ENCODE peak calls at places on chromosome 13, in five cellular contexts. K, W, Z, O and G are unnamed samples.

GRCh38 chr13:110657196-110657595 is 41.9 kb downstream of the NAXD start:
- DNase-seq in O (no peak), W (no peak), Z (peak; percentile 64), K (no peak), G (no peak)

GRCh38 chr13:102812616-102813287 is 13.8 kb downstream of the BIVM start:
- DNase-seq in W (no peak), O (no peak), K (no peak), Z (no peak), G (no peak)

GRCh38 chr13:41053384-41053826 is 7.9 kb upstream of the WBP4 start:
- DNase-seq in O (no peak), K (no peak), W (peak; percentile 29), Z (no peak), G (no peak)

GRCh38 chr13:111590796-111591195 is 270.4 kb downstream of the TEX29 start:
- DNase-seq in K (no peak), Z (peak; percentile 40), O (no peak), W (no peak), G (no peak)

GRCh38 chr13:55937180-55937579 is 1203.5 kb upstream of the PRR20A start:
- DNase-seq in W (no peak), O (no peak), Z (no peak), K (no peak), G (no peak)

GRCh38 chr13:108077284-108077683 is 138.1 kb downstream of the LIG4 start:
- DNase-seq in K (no peak), W (no peak), Z (no peak), O (no peak), G (no peak)

GRCh38 chr13:106373989-106374572 is 161.4 kb downstream of the EFNB2 start:
- DNase-seq in Z (no peak), K (peak; percentile 74), W (no peak), O (no peak), G (no peak)

GRCh38 chr13:75724742-75725504 is 88.8 kb downstream of the LMO7 start:
- DNase-seq in W (no peak), K (no peak), O (no peak), Z (no peak), G (no peak)

GRCh38 chr13:74770361-74770760 is 636.2 kb upstream of the KLF12 start:
- DNase-seq in W (no peak), O (no peak), Z (no peak), K (no peak), G (no peak)

GRCh38 chr13:77028202-77028601 is 1.2 kb upstream of the FBXL3 start:
- DNase-seq in W (no peak), Z (no peak), O (no peak), K (peak; percentile 53), G (no peak)

GRCh38 chr13:106533101-106533939 is 2.1 kb downstream of the EFNB2 start:
- DNase-seq in O (peak; percentile 89), W (peak; percentile 87), K (peak; percentile 86), Z (peak; percentile 91), G (no peak)

GRCh38 chr13:114203536-114203935 is 24.5 kb downstream of the CFAP97D2 start:
- DNase-seq in O (no peak), W (no peak), K (no peak), Z (no peak), G (no peak)

GRCh38 chr13:48501705-48502104 is 31.2 kb downstream of the RCBTB2 start:
- DNase-seq in W (no peak), Z (no peak), O (no peak), K (no peak), G (no peak)

GRCh38 chr13:33183431-33184130 is 102.0 kb downstream of the STARD13 start:
- DNase-seq in O (no peak), Z (peak; percentile 48), W (no peak), K (no peak), G (no peak)

GRCh38 chr13:42055500-42056085 is 7.1 kb downstream of the DGKH start:
- DNase-seq in W (no peak), O (no peak), K (no peak), Z (no peak), G (no peak)

GRCh38 chr13:32318072-32318471 is 2.8 kb downstream of the BRCA2 start:
- DNase-seq in O (no peak), Z (no peak), W (no peak), K (no peak), G (no peak)

GRCh38 chr13:32752997-32753606 is 166.8 kb downstream of the PDS5B start:
- DNase-seq in O (no peak), K (no peak), Z (no peak), W (no peak), G (no peak)

GRCh38 chr13:43388282-43389034 is 365.1 kb downstream of the DNAJC15 start:
- DNase-seq in K (no peak), W (no peak), O (no peak), Z (no peak), G (no peak)

GRCh38 chr13:99765869-99766268 is 205.7 kb downstream of the ZIC5 start:
- DNase-seq in O (no peak), Z (no peak), W (no peak), K (no peak), G (no peak)
- H3K9me3 ChIP-seq in O (peaks cover 20% of the 10 kb centered on the region), Z (peaks cover 10% of the 10 kb centered on the region), W (no peaks in the 10 kb centered on the region), K (peaks cover 3% of the 10 kb centered on the region), G (peaks cover 11% of the 10 kb centered on the region)

GRCh38 chr13:104473936-104474335 is 1407.7 kb upstream of the SLC10A2 start:
- DNase-seq in W (no peak), O (no peak), K (no peak), Z (no peak), G (no peak)

DNA sequence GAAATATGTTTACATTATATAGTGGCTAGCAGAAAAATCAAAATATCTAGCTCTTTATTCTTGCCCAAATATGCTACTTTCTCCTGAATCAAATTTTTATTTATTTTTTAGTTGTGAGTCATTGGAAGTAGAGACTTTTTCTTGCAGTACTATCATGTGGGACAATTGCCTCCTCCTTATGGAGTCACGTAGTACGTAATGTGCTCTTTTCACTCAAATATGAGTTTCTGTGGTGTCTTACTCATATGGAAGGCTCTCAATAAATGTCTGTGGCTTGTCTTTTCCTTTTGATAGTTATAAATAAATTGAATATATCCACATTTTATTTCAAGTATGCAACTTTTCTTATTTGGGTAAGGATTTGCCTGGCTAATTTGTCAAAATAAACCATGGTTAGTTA is 1411.0 kb upstream of the SLC10A2 start:
- DNase-seq in O (no peak), K (no peak), W (no peak), Z (no peak), G (no peak)
- H3K9me3 ChIP-seq in O (peaks cover 15% of the 10 kb centered on the region), K (no peaks in the 10 kb centered on the region), W (no peaks in the 10 kb centered on the region), Z (peaks cover 3% of the 10 kb centered on the region), G (no peaks in the 10 kb centered on the region)

DNA sequence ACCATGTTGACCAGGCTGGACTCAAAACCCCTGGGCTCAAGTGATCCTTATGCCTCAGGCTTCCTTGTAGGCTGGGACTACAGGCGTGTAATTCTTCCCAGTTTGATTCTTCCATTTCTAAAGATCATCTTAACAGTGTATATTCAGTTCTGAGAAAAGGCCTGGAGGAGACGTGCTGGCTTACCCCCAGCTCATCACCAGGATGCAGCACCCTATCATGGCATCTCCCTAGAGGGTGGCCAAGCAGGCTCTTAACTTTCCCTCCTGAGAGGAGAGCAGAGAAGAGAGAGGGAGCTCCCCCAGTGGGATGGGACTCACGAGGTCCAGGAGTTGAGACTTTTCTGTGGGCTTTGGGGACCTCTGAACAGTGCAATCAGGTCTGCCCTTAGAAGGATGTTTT is 2.1 kb upstream of the TUBA3C start:
- DNase-seq in W (no peak), O (no peak), K (no peak), Z (no peak), G (no peak)
- H3K9me3 ChIP-seq in W (no peaks in the 10 kb centered on the region), O (peaks cover 75% of the 10 kb centered on the region), K (no peaks in the 10 kb centered on the region), Z (no peaks in the 10 kb centered on the region), G (no peaks in the 10 kb centered on the region)

DNA sequence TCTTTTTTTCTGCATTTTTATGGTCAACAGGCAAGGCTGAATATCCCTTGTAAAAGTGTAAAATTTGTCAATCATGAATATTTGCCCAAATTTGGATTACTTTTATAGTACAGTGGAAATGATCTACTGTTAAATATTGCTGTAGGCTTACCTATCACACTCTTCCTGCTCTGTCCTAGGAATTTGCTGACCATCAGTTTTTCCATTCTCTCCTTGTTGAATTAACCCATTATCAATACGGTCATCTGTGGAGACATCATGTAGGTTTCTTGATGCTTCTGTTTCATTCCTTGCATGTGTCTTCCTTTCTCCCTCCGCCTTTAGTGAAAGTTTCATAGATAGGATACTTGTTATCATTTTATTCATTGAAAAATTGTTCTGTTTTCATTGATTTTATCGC is 139.6 kb upstream of the TUBA3C start:
- DNase-seq in K (no peak), Z (no peak), O (no peak), W (no peak), G (no peak)
- H3K9me3 ChIP-seq in K (no peaks in the 10 kb centered on the region), Z (no peaks in the 10 kb centered on the region), O (peaks cover 65% of the 10 kb centered on the region), W (no peaks in the 10 kb centered on the region), G (no peaks in the 10 kb centered on the region)

GRCh38 chr13:47463726-47464125 is 537.3 kb downstream of the SUCLA2 start:
- DNase-seq in K (no peak), Z (peak; percentile 78), W (no peak), O (peak; percentile 33), G (no peak)
- H3K9me3 ChIP-seq in K (no peaks in the 10 kb centered on the region), Z (peaks cover 5% of the 10 kb centered on the region), W (no peaks in the 10 kb centered on the region), O (peaks cover 43% of the 10 kb centered on the region), G (no peaks in the 10 kb centered on the region)

GRCh38 chr13:49859568-49859967 is 67.1 kb upstream of the KPNA3 start:
- DNase-seq in W (no peak), Z (peak; percentile 89), K (no peak), O (no peak), G (no peak)
- H3K9me3 ChIP-seq in W (no peaks in the 10 kb centered on the region), Z (no peaks in the 10 kb centered on the region), K (no peaks in the 10 kb centered on the region), O (peaks cover 14% of the 10 kb centered on the region), G (no peaks in the 10 kb centered on the region)

GRCh38 chr13:50888362-50888761 is 21.2 kb upstream of the RNASEH2B start:
- DNase-seq in K (no peak), O (no peak), W (no peak), Z (no peak), G (no peak)

GRCh38 chr13:50887153-50887552 is 22.4 kb upstream of the RNASEH2B start:
- DNase-seq in O (no peak), Z (no peak), K (no peak), W (no peak), G (no peak)

GRCh38 chr13:50889317-50889716 is 20.3 kb upstream of the RNASEH2B start:
- DNase-seq in K (no peak), Z (no peak), W (no peak), O (no peak), G (no peak)

GRCh38 chr13:50882816-50883215 is 26.8 kb upstream of the RNASEH2B start:
- DNase-seq in O (no peak), K (peak; percentile 25), W (no peak), Z (no peak), G (no peak)

GRCh38 chr13:50884270-50884669 is 25.3 kb upstream of the RNASEH2B start:
- DNase-seq in Z (no peak), W (no peak), K (no peak), O (no peak), G (no peak)
- H3K9me3 ChIP-seq in Z (no peaks in the 10 kb centered on the region), W (no peaks in the 10 kb centered on the region), K (no peaks in the 10 kb centered on the region), O (no peaks in the 10 kb centered on the region), G (no peaks in the 10 kb centered on the region)

DNA sequence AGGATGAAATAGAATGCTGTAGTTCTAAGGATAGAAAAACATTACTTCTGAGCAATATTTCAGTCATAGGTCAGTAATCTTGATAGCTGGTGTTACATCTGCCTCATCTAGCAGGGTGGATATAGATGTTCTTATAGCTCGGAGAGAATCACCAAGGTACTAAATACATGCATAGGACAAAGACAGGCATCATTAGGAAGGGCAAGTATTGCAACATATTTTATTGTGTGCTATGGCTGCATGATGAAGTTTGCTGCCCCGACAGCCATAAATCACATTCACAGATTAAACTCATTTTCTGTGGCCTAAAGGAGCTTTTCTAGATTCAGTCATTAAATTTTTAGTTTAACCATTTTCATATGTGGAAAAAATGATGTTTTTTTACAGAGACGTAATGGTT is 601.1 kb downstream of the FGF9 start:
- DNase-seq in Z (no peak), K (no peak), W (no peak), O (no peak), G (no peak)
- H3K9me3 ChIP-seq in Z (no peaks in the 10 kb centered on the region), K (no peaks in the 10 kb centered on the region), W (no peaks in the 10 kb centered on the region), O (no peaks in the 10 kb centered on the region), G (no peaks in the 10 kb centered on the region)

GRCh38 chr13:19150712-19151228 is 30.9 kb downstream of the TUBA3C start:
- DNase-seq in W (no peak), K (no peak), Z (no peak), O (no peak), G (no peak)
- H3K9me3 ChIP-seq in W (no peaks in the 10 kb centered on the region), K (no peaks in the 10 kb centered on the region), Z (no peaks in the 10 kb centered on the region), O (peaks cover 74% of the 10 kb centered on the region), G (no peaks in the 10 kb centered on the region)